ENCODE peak calls at places on chromosome 19, in eight cellular contexts. P, I, D, O, U, Y, H and T are unnamed samples.

GRCh38 chr19:43229315-43229714 is 23.9 kb upstream of the PSG4 start:
- DNase-seq in H (no peak), U (no peak), P (no peak), D (no peak), I (peak; percentile 56), Y (no peak), O (no peak), T (no peak)

GRCh38 chr19:2607712-2608601 is 94.5 kb downstream of the GNG7 start:
- DNase-seq in D (no peak), P (peak; percentile 53), H (no peak), I (no peak), Y (peak; percentile 65), O (no peak), U (no peak), T (peak; percentile 85)

GRCh38 chr19:18438331-18439024 is 545 bp upstream of the ISYNA1 start:
- DNase-seq in H (peak; percentile 88), D (no peak), I (no peak), Y (no peak), U (peak; percentile 72), P (no peak), O (peak; percentile 79), T (no peak)

GRCh38 chr19:16161848-16162247 is 11.5 kb downstream of the CIB3 start:
- DNase-seq in H (no peak), P (no peak), I (peak; percentile 65), Y (no peak), O (no peak), D (no peak), U (no peak), T (no peak)

GRCh38 chr19:15129856-15130580 is 22.8 kb downstream of the SYDE1 start:
- DNase-seq in P (no peak), Y (peak; percentile 4), D (no peak), H (no peak), I (peak; percentile 16), O (no peak), U (no peak), T (peak; percentile 43)

GRCh38 chr19:15038304-15038703 is 11.0 kb upstream of the CASP14 start:
- DNase-seq in I (no peak), H (no peak), P (no peak), O (no peak), Y (no peak), D (no peak), U (no peak), T (peak; percentile 46)

GRCh38 chr19:1756705-1757445 is 3.6 kb downstream of the ONECUT3 start:
- DNase-seq in U (no peak), D (no peak), Y (no peak), P (no peak), I (no peak), O (no peak), H (no peak), T (no peak)

GRCh38 chr19:306151-306900 is 15.1 kb upstream of the PLPP2 start:
- DNase-seq in Y (no peak), H (no peak), P (no peak), O (no peak), U (no peak), D (no peak), I (no peak), T (peak; percentile 83)

GRCh38 chr19:56748443-56748842 is 76.9 kb upstream of the ZNF835 start:
- DNase-seq in I (no peak), P (no peak), Y (no peak), D (no peak), U (no peak), O (peak; percentile 39), H (peak; percentile 67), T (no peak)

GRCh38 chr19:21878646-21879045 is 42.7 kb upstream of the ZNF43 start:
- DNase-seq in H (no peak), D (no peak), I (no peak), P (no peak), U (no peak), Y (no peak), O (no peak), T (no peak)

GRCh38 chr19:49680473-49681351 is 3.6 kb downstream of the PRMT1 start:
- DNase-seq in O (peak; percentile 91), U (peak; percentile 92), I (peak; percentile 56), D (peak; percentile 95), H (peak; percentile 94), P (peak; percentile 93), Y (peak; percentile 94), T (peak; percentile 81)

GRCh38 chr19:52297601-52298358 is 811 bp downstream of the ZNF480 start:
- DNase-seq in P (no peak), D (no peak), Y (no peak), I (no peak), H (no peak), U (no peak), O (peak; percentile 19), T (no peak)

GRCh38 chr19:16877581-16877980 is 11.2 kb upstream of the F2RL3 start:
- DNase-seq in D (no peak), H (no peak), U (no peak), O (no peak), Y (no peak), P (no peak), I (no peak), T (no peak)

GRCh38 chr19:1259873-1260748 is 9.0 kb upstream of the CIRBP start:
- DNase-seq in O (no peak), D (no peak), H (no peak), P (peak; percentile 63), I (no peak), U (peak; percentile 60), Y (peak; percentile 73), T (peak; percentile 90)

GRCh38 chr19:51861870-51862622 is 25.7 kb downstream of the ZNF577 start:
- DNase-seq in D (no peak), Y (no peak), O (no peak), P (no peak), H (no peak), U (no peak), I (no peak), T (no peak)

DNA sequence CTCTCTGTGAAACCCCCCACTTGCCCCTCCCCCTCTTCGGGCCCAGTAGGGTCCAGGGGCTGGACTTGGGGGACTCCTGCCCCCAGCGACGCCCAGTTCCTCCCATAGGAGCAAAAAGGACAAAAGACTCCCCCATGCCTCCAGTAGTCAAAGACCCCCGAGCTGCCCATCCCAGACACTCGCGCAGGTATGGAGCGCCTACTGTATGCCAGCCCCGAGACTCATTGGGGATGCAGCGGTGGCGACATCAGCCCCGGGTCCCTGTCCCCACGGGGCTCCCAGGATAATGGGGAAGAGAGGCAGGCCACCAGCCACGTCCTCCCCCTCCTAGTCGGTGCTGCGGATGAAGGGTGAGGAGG is 18.3 kb upstream of the ZNRF4 start:
- DNase-seq in I (no peak), U (no peak), Y (no peak), P (no peak), H (no peak), D (no peak), O (no peak), T (no peak)
- H3K4me3 ChIP-seq in I (no peak overlapping the region), U (no peak overlapping the region), Y (no peak overlapping the region), P (no peak overlapping the region), H (peak overlapping the region; percentile 34), D (peak overlapping the region; percentile 63), O (no peak overlapping the region), T (no peak overlapping the region)

GRCh38 chr19:39386557-39386956 is 4.3 kb downstream of the PAF1 start:
- DNase-seq in O (no peak), U (no peak), Y (no peak), H (no peak), P (no peak), I (no peak), D (no peak), T (no peak)

GRCh38 chr19:39385629-39386411 is 5.1 kb downstream of the PAF1 start:
- DNase-seq in Y (no peak), D (no peak), I (no peak), U (no peak), P (no peak), H (no peak), O (no peak), T (peak; percentile 83)

GRCh38 chr19:39381910-39382611 is 8.8 kb downstream of the PAF1 start:
- DNase-seq in O (no peak), P (no peak), Y (no peak), H (no peak), I (no peak), U (no peak), D (no peak), T (no peak)

GRCh38 chr19:39382991-39383828 is 7.7 kb downstream of the PAF1 start:
- DNase-seq in Y (no peak), U (no peak), D (no peak), P (no peak), O (no peak), H (no peak), I (no peak), T (no peak)

DNA sequence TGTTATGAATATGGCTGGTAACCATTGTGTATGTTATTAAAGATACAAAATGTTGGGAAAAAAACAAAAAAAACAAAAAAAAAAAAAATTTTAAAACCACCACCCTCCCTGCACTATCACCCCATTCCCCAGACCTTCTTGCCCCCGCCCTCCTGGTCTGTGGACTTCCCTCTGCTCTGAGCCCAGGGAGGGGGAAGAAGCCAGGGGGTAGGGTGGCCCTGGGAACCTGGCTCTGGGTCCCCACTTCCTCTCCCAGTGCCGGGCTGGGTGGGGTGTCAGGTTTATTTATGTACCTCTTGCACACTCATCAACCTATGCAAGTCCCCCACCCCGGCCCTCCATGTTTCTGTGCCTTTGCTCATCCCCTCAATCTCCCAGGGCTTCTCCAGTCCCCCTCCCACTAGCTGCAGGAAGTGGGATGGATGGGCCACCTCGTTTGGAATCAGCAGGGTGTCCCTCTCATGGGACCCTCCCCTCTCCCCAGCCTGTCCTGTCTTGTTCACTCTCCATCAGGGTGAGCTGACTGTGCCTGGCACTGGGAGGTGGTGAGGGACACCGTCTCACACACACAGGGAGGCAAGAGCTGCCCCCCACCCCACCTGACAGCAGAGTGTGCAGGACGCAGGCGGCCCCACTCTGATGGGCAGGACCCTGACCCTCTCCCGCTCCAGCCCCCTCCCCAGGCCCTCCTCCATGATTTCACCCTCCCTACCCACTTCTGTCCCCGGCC is 5.9 kb downstream of the PAF1 start:
- DNase-seq in P (no peak), O (no peak), H (no peak), Y (no peak), D (no peak), I (no peak), U (no peak), T (no peak)
- TF ChIP-seq POLR2A in P (no peak), O (no peak), H (no peak), Y (no peak), D (no peak), I (no peak), U (no peak), T (no peak)

GRCh38 chr19:23273022-23273593 is 22.9 kb upstream of the ZNF724 start:
- DNase-seq in I (no peak), D (no peak), Y (no peak), P (peak; percentile 21), U (no peak), H (no peak), O (no peak), T (no peak)
- TF ChIP-seq CTCF in I (no peak), D (no peak), Y (no peak), P (no peak), U (no peak), H (no peak), O (no peak), T (no peak)

DNA sequence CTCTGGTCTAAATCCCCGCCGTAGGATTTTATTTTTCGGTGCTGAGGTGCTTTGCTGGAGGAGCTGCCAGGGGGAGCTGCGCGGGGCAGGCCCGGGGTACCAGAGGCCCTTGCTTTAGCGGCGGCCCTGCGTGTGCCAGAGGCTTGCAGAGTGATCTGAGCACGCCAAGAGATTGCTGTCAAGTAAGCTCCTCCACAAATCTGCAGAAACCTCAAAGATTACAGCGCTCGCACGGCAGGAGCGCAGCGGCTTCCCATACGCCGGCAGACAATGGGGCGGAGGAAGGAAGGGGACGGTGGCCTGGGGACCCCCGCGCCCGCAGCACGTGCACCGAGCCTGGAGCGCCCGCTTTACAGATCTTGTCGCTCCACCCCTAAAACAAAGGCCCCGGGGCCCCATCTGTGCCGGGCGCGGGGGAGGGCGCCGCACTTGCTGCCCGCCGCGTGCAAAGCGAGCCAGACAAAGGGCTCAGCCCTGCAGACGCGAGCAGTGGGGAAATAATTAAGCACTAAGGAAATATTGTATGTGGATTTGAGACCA is 9.1 kb upstream of the C19orf12 start:
- DNase-seq in U (no peak), O (no peak), P (no peak), I (no peak), D (no peak), Y (no peak), H (no peak), T (no peak)
- H3K4me3 ChIP-seq in U (peak overlapping the region; percentile 47), O (peak overlapping the region; percentile 32), P (no peak overlapping the region), I (no peak overlapping the region), D (no peak overlapping the region), Y (peak overlapping the region; percentile 41), H (no peak overlapping the region), T (no peak overlapping the region)